ENCODE peak calls at places on chromosomes 7 and 10, in six cellular contexts. One of them, this sample, is unnamed.
A peak's percentile ranks its signal among the peaks of the same experiment; 100 is the strongest.

GRCh38 chr10:74991435-74991834 is 120.0 kb upstream of the SAMD8 start:
- DNase-seq in activated naive CD8-positive, alpha-beta T cell treated with anti-CD3 and anti-CD28 coated beads, Interleukin-2, amount 10 ng/mL, durations not matched to agents 7 days and 5 days: no peak
- DNase-seq in A549: peak; percentile 70
- DNase-seq in neural crest cell: no peak
- DNase-seq in GM03348: peak; percentile 20
- DNase-seq in GDM1: no peak
- DNase-seq in this sample: no peak

GRCh38 chr7:5557920-5558401 is 134.3 kb upstream of the TNRC18 start:
- DNase-seq in activated naive CD8-positive, alpha-beta T cell treated with anti-CD3 and anti-CD28 coated beads, Interleukin-2, amount 10 ng/mL, durations not matched to agents 7 days and 5 days: peak; percentile 60
- DNase-seq in A549: no peak
- DNase-seq in neural crest cell: no peak
- DNase-seq in GM03348: peak; percentile 80
- DNase-seq in GDM1: no peak
- DNase-seq in this sample: no peak

GRCh38 chr7:33841658-33842057 is 63.7 kb upstream of the BMPER start:
- DNase-seq in activated naive CD8-positive, alpha-beta T cell treated with anti-CD3 and anti-CD28 coated beads, Interleukin-2, amount 10 ng/mL, durations not matched to agents 7 days and 5 days: no peak
- DNase-seq in A549: peak; percentile 28
- DNase-seq in neural crest cell: no peak
- DNase-seq in GM03348: no peak
- DNase-seq in GDM1: no peak
- DNase-seq in this sample: no peak

GRCh38 chr10:15331456-15331855 is 39.6 kb downstream of the FAM171A1 start:
- DNase-seq in activated naive CD8-positive, alpha-beta T cell treated with anti-CD3 and anti-CD28 coated beads, Interleukin-2, amount 10 ng/mL, durations not matched to agents 7 days and 5 days: no peak
- DNase-seq in A549: no peak
- DNase-seq in neural crest cell: no peak
- DNase-seq in GM03348: no peak
- DNase-seq in GDM1: no peak
- DNase-seq in this sample: no peak

GRCh38 chr10:59894114-59894513 is 12.2 kb downstream of the CCDC6 start:
- DNase-seq in activated naive CD8-positive, alpha-beta T cell treated with anti-CD3 and anti-CD28 coated beads, Interleukin-2, amount 10 ng/mL, durations not matched to agents 7 days and 5 days: no peak
- DNase-seq in A549: no peak
- DNase-seq in neural crest cell: no peak
- DNase-seq in GM03348: peak; percentile 91
- DNase-seq in GDM1: no peak
- DNase-seq in this sample: peak; percentile 83

GRCh38 chr7:115941703-115942268 is 88.8 kb downstream of the TFEC start:
- DNase-seq in activated naive CD8-positive, alpha-beta T cell treated with anti-CD3 and anti-CD28 coated beads, Interleukin-2, amount 10 ng/mL, durations not matched to agents 7 days and 5 days: no peak
- DNase-seq in A549: no peak
- DNase-seq in neural crest cell: no peak
- DNase-seq in GM03348: no peak
- DNase-seq in GDM1: no peak
- DNase-seq in this sample: peak; percentile 13

GRCh38 chr10:24503627-24504320 is 219.9 kb downstream of the ARHGAP21 start:
- DNase-seq in activated naive CD8-positive, alpha-beta T cell treated with anti-CD3 and anti-CD28 coated beads, Interleukin-2, amount 10 ng/mL, durations not matched to agents 7 days and 5 days: no peak
- DNase-seq in A549: peak; percentile 75
- DNase-seq in neural crest cell: peak; percentile 22
- DNase-seq in GM03348: peak; percentile 58
- DNase-seq in GDM1: no peak
- DNase-seq in this sample: peak; percentile 44

GRCh38 chr7:98107313-98107691 is 640 bp downstream of the LMTK2 start:
- DNase-seq in activated naive CD8-positive, alpha-beta T cell treated with anti-CD3 and anti-CD28 coated beads, Interleukin-2, amount 10 ng/mL, durations not matched to agents 7 days and 5 days: no peak
- DNase-seq in A549: peak; percentile 19
- DNase-seq in neural crest cell: no peak
- DNase-seq in GM03348: peak; percentile 45
- DNase-seq in GDM1: no peak
- DNase-seq in this sample: no peak